ENCODE peak calls at places on chromosomes 16 and 17, in five cellular contexts. B, Y, R, E and Z are unnamed samples.

GRCh38 chr17:33438578-33438977 is 145.5 kb upstream of the ASIC2 start:
- DNase-seq in E (no peak), Y (no peak), R (no peak), B (no peak), Z (no peak)

GRCh38 chr16:58048914-58049696 is 23.6 kb downstream of the MMP15 start:
- DNase-seq in B (peak), R (no peak), Y (no peak), E (no peak), Z (no peak)

GRCh38 chr16:35733278-35733965 is 2274.0 kb downstream of the TP53TG3F start:
- DNase-seq in R (no peak), E (no peak), B (no peak), Y (no peak), Z (no peak)

GRCh38 chr16:83356266-83356665 is 451.5 kb upstream of the HSBP1 start:
- DNase-seq in Y (no peak), R (no peak), B (peak), E (no peak), Z (peak)

GRCh38 chr16:50688083-50688482 is 5.3 kb upstream of the NOD2 start:
- DNase-seq in E (no peak), Y (no peak), R (no peak), B (no peak), Z (no peak)

GRCh38 chr17:47687748-47688147 is 6.2 kb upstream of the TBKBP1 start:
- DNase-seq in R (no peak), B (no peak), Y (no peak), E (no peak), Z (peak)

GRCh38 chr17:5763595-5763994 is 179.3 kb upstream of the NLRP1 start:
- DNase-seq in R (no peak), E (no peak), Y (no peak), B (no peak), Z (no peak)

GRCh38 chr17:49739662-49740271 is 24.2 kb downstream of the FAM117A start:
- DNase-seq in B (no peak), Y (no peak), E (peak), R (peak), Z (no peak)

GRCh38 chr16:66701061-66701460 is 4.5 kb upstream of the CMTM4 start:
- DNase-seq in B (no peak), E (no peak), Y (no peak), R (no peak), Z (no peak)

GRCh38 chr17:4853195-4853762 is 20.1 kb downstream of the MINK1 start:
- DNase-seq in R (no peak), B (no peak), Y (no peak), E (no peak), Z (no peak)

GRCh38 chr16:82192665-82193064 is 22.6 kb upstream of the MPHOSPH6 start:
- DNase-seq in R (no peak), E (peak), Y (no peak), B (no peak), Z (peak)

GRCh38 chr17:69468211-69468610 is 53.7 kb downstream of the MAP2K6 start:
- DNase-seq in Y (no peak), B (no peak), R (no peak), E (no peak), Z (no peak)

GRCh38 chr17:3773511-3773910 is 27.5 kb downstream of the ITGAE start:
- DNase-seq in R (no peak), Y (no peak), E (no peak), B (no peak), Z (peak)

GRCh38 chr16:23900480-23901177 is 64.8 kb downstream of the PRKCB start:
- DNase-seq in E (no peak), B (no peak), Y (no peak), R (no peak), Z (no peak)

GRCh38 chr17:73029941-73030340 is 62.5 kb downstream of the SLC39A11 start:
- DNase-seq in E (no peak), R (no peak), B (no peak), Y (no peak), Z (no peak)

GRCh38 chr17:46003907-46004748 is 5.1 kb downstream of the STH start:
- DNase-seq in E (no peak), R (no peak), Y (no peak), B (no peak), Z (peak)

GRCh38 chr17:77428901-77429734 is 288.3 kb downstream of the SEC14L1 start:
- DNase-seq in Y (no peak), R (no peak), B (no peak), E (no peak), Z (no peak)

GRCh38 chr17:37744633-37744927 is 279 bp downstream of the HNF1B start:
- DNase-seq in E (no peak), B (no peak), R (no peak), Y (no peak), Z (no peak)

GRCh38 chr16:27434141-27435051 is 32.4 kb downstream of the IL21R start:
- DNase-seq in Y (no peak), E (no peak), R (no peak), B (no peak), Z (no peak)

GRCh38 chr16:83046664-83047063 is 419.9 kb downstream of the CDH13 start:
- DNase-seq in Y (no peak), R (no peak), B (no peak), E (no peak), Z (no peak)